ENCODE peak calls at places on chromosomes 6 and 20, in four cellular contexts. One of them, this sample, is unnamed.

GRCh38 chr20:24878657-24879056 is 70.4 kb upstream of the CST7 start:
- DNase-seq in bronchial epithelial cell: no peak
- DNase-seq in H54: no peak
- DNase-seq in body of pancreas: no peak
- DNase-seq in this sample: no peak

GRCh38 chr6:68958327-68958726 is 323.2 kb downstream of the ADGRB3 start:
- DNase-seq in bronchial epithelial cell: peak
- DNase-seq in H54: no peak
- DNase-seq in body of pancreas: no peak
- DNase-seq in this sample: no peak

GRCh38 chr6:135481786-135482369 is 15.7 kb downstream of the AHI1 start:
- DNase-seq in bronchial epithelial cell: no peak
- DNase-seq in H54: no peak
- DNase-seq in body of pancreas: no peak
- DNase-seq in this sample: no peak

GRCh38 chr6:168313371-168314028 is 6.1 kb downstream of the DACT2 start:
- DNase-seq in bronchial epithelial cell: no peak
- DNase-seq in H54: no peak
- DNase-seq in body of pancreas: no peak
- DNase-seq in this sample: no peak

GRCh38 chr20:61964675-61965605 is 100.7 kb downstream of the TAF4 start:
- DNase-seq in bronchial epithelial cell: no peak
- DNase-seq in H54: no peak
- DNase-seq in body of pancreas: no peak
- DNase-seq in this sample: no peak

GRCh38 chr6:25041676-25042598 is 106.2 kb upstream of the RIPOR2 start:
- DNase-seq in bronchial epithelial cell: no peak
- DNase-seq in H54: no peak
- DNase-seq in body of pancreas: no peak
- DNase-seq in this sample: no peak

GRCh38 chr6:162211777-162212176 is 515.8 kb downstream of the PRKN start:
- DNase-seq in bronchial epithelial cell: no peak
- DNase-seq in H54: no peak
- DNase-seq in body of pancreas: no peak
- DNase-seq in this sample: no peak

GRCh38 chr6:35360349-35361138 is 18.2 kb downstream of the PPARD start:
- DNase-seq in bronchial epithelial cell: peak
- DNase-seq in H54: no peak
- DNase-seq in body of pancreas: peak
- DNase-seq in this sample: no peak

GRCh38 chr20:58549681-58550542 is 34.7 kb upstream of the APCDD1L start:
- DNase-seq in bronchial epithelial cell: no peak
- DNase-seq in H54: no peak
- DNase-seq in body of pancreas: no peak
- DNase-seq in this sample: no peak

GRCh38 chr20:58583141-58583540 is 67.9 kb upstream of the APCDD1L start:
- DNase-seq in bronchial epithelial cell: peak
- DNase-seq in H54: no peak
- DNase-seq in body of pancreas: no peak
- DNase-seq in this sample: no peak

GRCh38 chr20:39986231-39986904 is 702.7 kb downstream of the MAFB start:
- DNase-seq in bronchial epithelial cell: peak
- DNase-seq in H54: no peak
- DNase-seq in body of pancreas: no peak
- DNase-seq in this sample: no peak